ENCODE peak calls at places on chromosome 19, in ten cellular contexts. V is NCI-H774; D is choroid plexus epithelial cell; R is stimulated activated CD4-positive, alpha-beta T cell treated with anti-CD3 and anti-CD28 coated beads, TNF-alpha, amount 100 ng/mL, for 24 hours; Q is AML-193; F is COLO829; I is left lung; J is HT1080; Z is CD4-positive, CD25-positive, alpha-beta regulatory T cell; U is iris pigment epithelial cell. B is an unnamed sample.

GRCh38 chr19:42497492-42498226 is 30.6 kb downstream of the CEACAM1 start:
- DNase-seq in V (no peak), D (no peak), R (no peak), Q (no peak), F (peak; percentile 26), I (no peak), J (no peak), Z (no peak), U (no peak), B (no peak)

GRCh38 chr19:38134538-38135149 is 89.4 kb downstream of the DPF1 start:
- DNase-seq in V (peak; percentile 4), D (peak; percentile 64), R (no peak), Q (no peak), F (peak; percentile 45), I (no peak), J (peak; percentile 63), Z (no peak), U (peak; percentile 40), B (peak; percentile 56)

GRCh38 chr19:33195711-33196347 is 1.7 kb downstream of the LRP3 start:
- DNase-seq in V (no peak), D (no peak), R (no peak), Q (no peak), F (no peak), I (peak; percentile 70), J (no peak), Z (no peak), U (no peak), B (no peak)

GRCh38 chr19:16327911-16328823 is 3.5 kb downstream of the KLF2 start:
- DNase-seq in V (no peak), D (peak; percentile 92), R (no peak), Q (peak; percentile 98), F (no peak), I (peak; percentile 84), J (peak; percentile 27), Z (peak; percentile 46), U (peak; percentile 96), B (peak; percentile 73)

GRCh38 chr19:35368378-35368777 is 2.5 kb upstream of the GPR42 start:
- DNase-seq in V (no peak), D (no peak), R (no peak), Q (no peak), F (no peak), I (no peak), J (no peak), Z (no peak), U (no peak), B (no peak)

GRCh38 chr19:4115818-4116385 is 8.0 kb downstream of the MAP2K2 start:
- DNase-seq in V (no peak), D (no peak), R (no peak), Q (no peak), F (no peak), I (no peak), J (no peak), Z (no peak), U (no peak), B (no peak)

GRCh38 chr19:13089139-13089856 is 13.4 kb downstream of the LYL1 start:
- DNase-seq in V (no peak), D (no peak), R (no peak), Q (peak; percentile 5), F (no peak), I (no peak), J (no peak), Z (no peak), U (no peak), B (no peak)

GRCh38 chr19:48654299-48655059 is 8.5 kb upstream of the CA11 start:
- DNase-seq in V (peak; percentile 13), D (peak; percentile 30), R (no peak), Q (no peak), F (no peak), I (no peak), J (no peak), Z (no peak), U (no peak), B (no peak)

GRCh38 chr19:6248341-6248740 is 31.4 kb downstream of the MLLT1 start:
- DNase-seq in V (no peak), D (no peak), R (no peak), Q (no peak), F (no peak), I (no peak), J (no peak), Z (no peak), U (no peak), B (no peak)

GRCh38 chr19:44254496-44254895 is 5.2 kb upstream of the ZNF233 start:
- DNase-seq in V (no peak), D (no peak), R (no peak), Q (no peak), F (no peak), I (no peak), J (no peak), Z (no peak), U (no peak), B (no peak)

GRCh38 chr19:5360003-5360820 is 19.6 kb upstream of the PTPRS start:
- DNase-seq in V (no peak), D (no peak), R (no peak), Q (no peak), F (no peak), I (no peak), J (no peak), Z (no peak), U (no peak), B (peak; percentile 45)

GRCh38 chr19:17109962-17110598 is 34.5 kb downstream of the MYO9B start:
- DNase-seq in V (no peak), D (no peak), R (no peak), Q (peak; percentile 89), F (no peak), I (peak; percentile 94), J (no peak), Z (no peak), U (no peak), B (no peak)

GRCh38 chr19:49368711-49369358 is 5.2 kb downstream of the DKKL1 start:
- DNase-seq in V (no peak), D (no peak), R (no peak), Q (peak; percentile 17), F (no peak), I (no peak), J (no peak), Z (no peak), U (no peak), B (no peak)

GRCh38 chr19:18013621-18014111 is 5.7 kb downstream of the ARRDC2 start:
- DNase-seq in V (no peak), D (no peak), R (no peak), Q (no peak), F (no peak), I (no peak), J (no peak), Z (no peak), U (no peak), B (no peak)

GRCh38 chr19:5881543-5882299 is 11.4 kb upstream of the FUT5 start:
- DNase-seq in V (no peak), D (no peak), R (no peak), Q (no peak), F (no peak), I (no peak), J (no peak), Z (no peak), U (no peak), B (no peak)

GRCh38 chr19:10104665-10105221 is 1.4 kb upstream of the PPAN start:
- DNase-seq in V (no peak), D (no peak), R (peak; percentile 68), Q (no peak), F (no peak), I (peak; percentile 55), J (no peak), Z (peak; percentile 61), U (no peak), B (no peak)

GRCh38 chr19:29843180-29844051 is 31.6 kb downstream of the CCNE1 start:
- DNase-seq in V (no peak), D (peak; percentile 35), R (no peak), Q (no peak), F (no peak), I (no peak), J (no peak), Z (peak; percentile 11), U (no peak), B (peak; percentile 25)

GRCh38 chr19:47573076-47574026 is at the start of gene ZNF541:
- DNase-seq in V (no peak), D (peak; percentile 61), R (peak; percentile 71), Q (no peak), F (no peak), I (peak; percentile 85), J (no peak), Z (peak; percentile 78), U (peak; percentile 39), B (peak; percentile 30)

GRCh38 chr19:53019684-53020083 is 6.0 kb downstream of the ERVV-1 start:
- DNase-seq in V (no peak), D (peak; percentile 36), R (no peak), Q (peak; percentile 27), F (no peak), I (no peak), J (no peak), Z (no peak), U (peak; percentile 19), B (no peak)

GRCh38 chr19:42528354-42529247 is at the start of gene CEACAM1:
- DNase-seq in V (no peak), D (peak; percentile 23), R (peak; percentile 17), Q (no peak), F (peak; percentile 44), I (peak; percentile 85), J (no peak), Z (peak; percentile 19), U (peak; percentile 43), B (peak; percentile 9)

GRCh38 chr19:34430738-34431625 is 2.8 kb downstream of the UBA2 start:
- DNase-seq in V (no peak), D (peak; percentile 77), R (peak; percentile 10), Q (peak; percentile 73), F (peak; percentile 64), I (no peak), J (peak; percentile 39), Z (peak; percentile 39), U (peak; percentile 62), B (peak; percentile 54)

GRCh38 chr19:48613852-48614435 is 932 bp downstream of the FAM83E start:
- DNase-seq in V (no peak), D (no peak), R (no peak), Q (no peak), F (no peak), I (no peak), J (no peak), Z (no peak), U (no peak), B (no peak)

GRCh38 chr19:9140159-9140874 is at the start of gene ZNF317:
- DNase-seq in V (peak; percentile 86), D (peak; percentile 93), R (peak; percentile 87), Q (peak; percentile 89), F (peak; percentile 90), I (peak; percentile 92), J (peak; percentile 82), Z (peak; percentile 88), U (peak; percentile 89), B (peak; percentile 94)

B was measured in EH.